ENCODE peak calls at places on chromosome 18, in six cellular contexts. One of them, this sample, is unnamed.
A peak's percentile ranks its signal among the peaks of the same experiment; 100 is the strongest.

GRCh38 chr18:28108801-28109200 is 68.1 kb downstream of the CDH2 start:
- DNase-seq in K562: no peak
- DNase-seq in CD4-positive, alpha-beta memory T cell: no peak
- DNase-seq in right cardiac atrium: no peak
- DNase-seq in endodermal cell: no peak
- DNase-seq in body of pancreas: no peak
- DNase-seq in this sample: no peak

GRCh38 chr18:62781893-62782292 is 66.6 kb downstream of the PHLPP1 start:
- DNase-seq in K562: no peak
- DNase-seq in CD4-positive, alpha-beta memory T cell: no peak
- DNase-seq in body of pancreas: no peak
- DNase-seq in right cardiac atrium: no peak
- DNase-seq in endodermal cell: no peak
- DNase-seq in this sample: no peak

GRCh38 chr18:69705987-69706386 is 241.7 kb downstream of the CD226 start:
- DNase-seq in CD4-positive, alpha-beta memory T cell: no peak
- DNase-seq in K562: no peak
- DNase-seq in right cardiac atrium: no peak
- DNase-seq in endodermal cell: peak; percentile 70
- DNase-seq in body of pancreas: no peak
- DNase-seq in this sample: no peak

GRCh38 chr18:58136865-58137264 is 92.8 kb downstream of the NEDD4L start:
- DNase-seq in CD4-positive, alpha-beta memory T cell: no peak
- DNase-seq in right cardiac atrium: no peak
- DNase-seq in endodermal cell: no peak
- DNase-seq in body of pancreas: no peak
- DNase-seq in K562: no peak
- DNase-seq in this sample: no peak

GRCh38 chr18:26471027-26471426 is 77.3 kb downstream of the KCTD1 start:
- DNase-seq in body of pancreas: no peak
- DNase-seq in right cardiac atrium: no peak
- DNase-seq in K562: no peak
- DNase-seq in CD4-positive, alpha-beta memory T cell: no peak
- DNase-seq in endodermal cell: no peak
- DNase-seq in this sample: no peak

GRCh38 chr18:79615091-79615490 is 64.5 kb upstream of the CTDP1 start:
- DNase-seq in right cardiac atrium: no peak
- DNase-seq in endodermal cell: no peak
- DNase-seq in CD4-positive, alpha-beta memory T cell: no peak
- DNase-seq in body of pancreas: no peak
- DNase-seq in K562: no peak
- DNase-seq in this sample: no peak

GRCh38 chr18:58162127-58162526 is 118.1 kb downstream of the NEDD4L start:
- DNase-seq in K562: no peak
- DNase-seq in CD4-positive, alpha-beta memory T cell: no peak
- DNase-seq in body of pancreas: no peak
- DNase-seq in right cardiac atrium: no peak
- DNase-seq in endodermal cell: no peak
- DNase-seq in this sample: no peak

GRCh38 chr18:24995056-24995455 is 356.9 kb downstream of the ZNF521 start:
- DNase-seq in body of pancreas: no peak
- DNase-seq in K562: no peak
- DNase-seq in right cardiac atrium: no peak
- DNase-seq in endodermal cell: no peak
- DNase-seq in CD4-positive, alpha-beta memory T cell: no peak
- DNase-seq in this sample: no peak

GRCh38 chr18:52936931-52937330 is 596.9 kb downstream of the DCC start:
- DNase-seq in CD4-positive, alpha-beta memory T cell: no peak
- DNase-seq in right cardiac atrium: no peak
- DNase-seq in body of pancreas: no peak
- DNase-seq in K562: no peak
- DNase-seq in endodermal cell: no peak
- DNase-seq in this sample: no peak

GRCh38 chr18:58997811-58998337 is 133.2 kb downstream of the ZNF532 start:
- DNase-seq in right cardiac atrium: peak; percentile 50
- DNase-seq in K562: no peak
- DNase-seq in body of pancreas: no peak
- DNase-seq in endodermal cell: no peak
- DNase-seq in CD4-positive, alpha-beta memory T cell: no peak
- DNase-seq in this sample: no peak

GRCh38 chr18:60987963-60988362 is 345.3 kb upstream of the CDH20 start:
- DNase-seq in CD4-positive, alpha-beta memory T cell: no peak
- DNase-seq in body of pancreas: no peak
- DNase-seq in endodermal cell: no peak
- DNase-seq in K562: no peak
- DNase-seq in right cardiac atrium: no peak
- DNase-seq in this sample: no peak

GRCh38 chr18:27780061-27780740 is 396.7 kb downstream of the CDH2 start:
- DNase-seq in body of pancreas: no peak
- DNase-seq in K562: no peak
- DNase-seq in right cardiac atrium: no peak
- DNase-seq in endodermal cell: no peak
- DNase-seq in CD4-positive, alpha-beta memory T cell: no peak
- DNase-seq in this sample: no peak

GRCh38 chr18:23283933-23284430 is 148.7 kb downstream of the CABLES1 start:
- DNase-seq in K562: no peak
- DNase-seq in right cardiac atrium: no peak
- DNase-seq in body of pancreas: no peak
- DNase-seq in CD4-positive, alpha-beta memory T cell: no peak
- DNase-seq in endodermal cell: peak; percentile 89
- DNase-seq in this sample: no peak

GRCh38 chr18:70386582-70386981 is 97.7 kb downstream of the SOCS6 start:
- DNase-seq in K562: no peak
- DNase-seq in endodermal cell: no peak
- DNase-seq in right cardiac atrium: no peak
- DNase-seq in body of pancreas: no peak
- DNase-seq in CD4-positive, alpha-beta memory T cell: no peak
- DNase-seq in this sample: no peak

GRCh38 chr18:61869631-61870030 is 23.2 kb downstream of the RNF152 start:
- DNase-seq in CD4-positive, alpha-beta memory T cell: no peak
- DNase-seq in K562: no peak
- DNase-seq in body of pancreas: no peak
- DNase-seq in right cardiac atrium: no peak
- DNase-seq in endodermal cell: no peak
- DNase-seq in this sample: no peak

GRCh38 chr18:48580782-48581181 is 42.0 kb downstream of the CTIF start:
- DNase-seq in CD4-positive, alpha-beta memory T cell: no peak
- DNase-seq in right cardiac atrium: peak; percentile 53
- DNase-seq in endodermal cell: peak; percentile 89
- DNase-seq in K562: no peak
- DNase-seq in body of pancreas: no peak
- DNase-seq in this sample: no peak

GRCh38 chr18:22346968-22347611 is 70.6 kb downstream of the CTAGE1 start:
- DNase-seq in right cardiac atrium: peak; percentile 91
- DNase-seq in K562: peak; percentile 32
- DNase-seq in body of pancreas: peak; percentile 74
- DNase-seq in CD4-positive, alpha-beta memory T cell: no peak
- DNase-seq in endodermal cell: peak; percentile 90
- DNase-seq in this sample: peak; percentile 88

DNA sequence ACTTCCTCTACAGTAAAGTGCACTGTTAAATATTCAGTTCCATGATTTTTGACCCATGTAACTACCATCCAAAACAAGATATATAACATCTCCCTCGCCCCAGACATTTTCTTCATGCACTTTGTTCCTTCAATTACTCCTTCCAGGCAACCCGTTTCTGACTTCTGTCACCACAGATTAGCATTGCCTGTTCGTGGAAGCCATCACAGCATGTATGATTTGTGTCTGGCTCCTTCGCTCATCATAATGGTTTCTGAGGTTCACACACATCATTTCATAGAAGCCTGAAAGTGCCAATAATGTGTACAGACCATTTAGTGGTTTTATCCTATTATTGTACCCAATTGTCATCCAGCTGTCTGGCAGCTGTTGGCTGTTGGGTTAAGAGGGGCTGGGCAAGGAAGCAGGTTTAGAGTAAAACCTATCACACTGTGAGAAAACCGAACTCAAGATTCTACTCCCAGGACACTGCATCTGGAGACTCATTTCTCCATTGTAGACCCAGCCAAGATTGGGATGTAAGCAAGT is 16.1 kb downstream of the ARHGAP28 start:
- DNase-seq in body of pancreas: no peak
- DNase-seq in CD4-positive, alpha-beta memory T cell: no peak
- DNase-seq in right cardiac atrium: no peak
- DNase-seq in K562: no peak
- DNase-seq in endodermal cell: no peak
- DNase-seq in this sample: no peak
- H3K4me1 ChIP-seq in body of pancreas: peaks cover 8% of the 10 kb centered on the region
- H3K4me1 ChIP-seq in CD4-positive, alpha-beta memory T cell: no peaks in the 10 kb centered on the region
- H3K4me1 ChIP-seq in right cardiac atrium: peaks cover 2% of the 10 kb centered on the region
- H3K4me1 ChIP-seq in K562: peaks cover 8% of the 10 kb centered on the region
- H3K4me1 ChIP-seq in endodermal cell: peaks cover 7% of the 10 kb centered on the region
- H3K4me1 ChIP-seq in this sample: peaks cover 20% of the 10 kb centered on the region

GRCh38 chr18:51151568-51152511 is 45.6 kb downstream of the MEX3C start:
- DNase-seq in CD4-positive, alpha-beta memory T cell: peak; percentile 82
- DNase-seq in body of pancreas: no peak
- DNase-seq in endodermal cell: no peak
- DNase-seq in right cardiac atrium: no peak
- DNase-seq in K562: no peak
- DNase-seq in this sample: no peak
- H3K4me3 ChIP-seq in CD4-positive, alpha-beta memory T cell: peak overlapping the region; percentile 54
- H3K4me3 ChIP-seq in body of pancreas: no peak overlapping the region
- H3K4me3 ChIP-seq in endodermal cell: no peak overlapping the region
- H3K4me3 ChIP-seq in right cardiac atrium: no peak overlapping the region
- H3K4me3 ChIP-seq in K562: no peak overlapping the region
- H3K4me3 ChIP-seq in this sample: no peak overlapping the region

GRCh38 chr18:12315911-12316310 is 7.9 kb downstream of the TUBB6 start:
- DNase-seq in right cardiac atrium: peak; percentile 83
- DNase-seq in K562: no peak
- DNase-seq in CD4-positive, alpha-beta memory T cell: no peak
- DNase-seq in endodermal cell: peak; percentile 24
- DNase-seq in body of pancreas: peak; percentile 55
- DNase-seq in this sample: no peak

GRCh38 chr18:12321331-12321730 is 13.3 kb downstream of the TUBB6 start:
- DNase-seq in body of pancreas: no peak
- DNase-seq in endodermal cell: no peak
- DNase-seq in right cardiac atrium: no peak
- DNase-seq in K562: no peak
- DNase-seq in CD4-positive, alpha-beta memory T cell: no peak
- DNase-seq in this sample: no peak

GRCh38 chr18:12318334-12318697 is 10.3 kb downstream of the TUBB6 start:
- DNase-seq in body of pancreas: no peak
- DNase-seq in CD4-positive, alpha-beta memory T cell: no peak
- DNase-seq in right cardiac atrium: no peak
- DNase-seq in K562: no peak
- DNase-seq in endodermal cell: peak; percentile 50
- DNase-seq in this sample: no peak

GRCh38 chr18:12317664-12318333 is 9.8 kb downstream of the TUBB6 start:
- DNase-seq in CD4-positive, alpha-beta memory T cell: no peak
- DNase-seq in body of pancreas: no peak
- DNase-seq in right cardiac atrium: no peak
- DNase-seq in K562: no peak
- DNase-seq in endodermal cell: peak; percentile 33
- DNase-seq in this sample: no peak

DNA sequence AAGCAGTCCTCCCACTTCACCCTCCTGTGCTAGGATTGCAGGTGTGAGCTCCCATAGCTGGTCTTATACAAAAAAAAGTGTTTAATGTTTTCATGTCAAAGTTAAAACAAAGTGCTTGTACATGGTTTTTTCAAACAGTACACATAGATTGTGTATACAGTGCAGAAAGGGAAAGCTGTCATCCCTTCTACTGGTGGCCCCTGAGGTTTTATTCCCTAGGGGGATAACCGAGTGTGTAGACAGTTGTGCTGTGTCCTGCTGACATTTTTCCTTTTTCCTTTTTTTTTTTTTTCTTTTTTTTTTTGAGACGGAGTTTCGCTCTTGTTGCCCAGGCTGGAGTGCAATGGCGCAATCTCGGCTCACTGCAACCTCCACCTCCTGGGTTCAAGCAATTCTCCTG is 10.8 kb downstream of the TUBB6 start:
- DNase-seq in CD4-positive, alpha-beta memory T cell: no peak
- DNase-seq in K562: no peak
- DNase-seq in body of pancreas: no peak
- DNase-seq in right cardiac atrium: no peak
- DNase-seq in endodermal cell: no peak
- DNase-seq in this sample: no peak
- H3K4me1 ChIP-seq in CD4-positive, alpha-beta memory T cell: no peaks in the 10 kb centered on the region
- H3K4me1 ChIP-seq in K562: peaks cover 9% of the 10 kb centered on the region
- H3K4me1 ChIP-seq in body of pancreas: peaks cover 32% of the 10 kb centered on the region
- H3K4me1 ChIP-seq in right cardiac atrium: peaks cover 10% of the 10 kb centered on the region
- H3K4me1 ChIP-seq in endodermal cell: no peaks in the 10 kb centered on the region
- H3K4me1 ChIP-seq in this sample: peaks cover 8% of the 10 kb centered on the region

GRCh38 chr18:76621184-76621583 is 126.1 kb upstream of the ZNF516 start:
- DNase-seq in right cardiac atrium: no peak
- DNase-seq in K562: no peak
- DNase-seq in body of pancreas: no peak
- DNase-seq in CD4-positive, alpha-beta memory T cell: no peak
- DNase-seq in endodermal cell: no peak
- DNase-seq in this sample: no peak

GRCh38 chr18:76618721-76619120 is 123.7 kb upstream of the ZNF516 start:
- DNase-seq in K562: no peak
- DNase-seq in right cardiac atrium: no peak
- DNase-seq in endodermal cell: no peak
- DNase-seq in body of pancreas: no peak
- DNase-seq in CD4-positive, alpha-beta memory T cell: no peak
- DNase-seq in this sample: peak; percentile 90

GRCh38 chr18:76621782-76622495 is 126.9 kb upstream of the ZNF516 start:
- DNase-seq in body of pancreas: no peak
- DNase-seq in CD4-positive, alpha-beta memory T cell: no peak
- DNase-seq in right cardiac atrium: no peak
- DNase-seq in K562: no peak
- DNase-seq in endodermal cell: no peak
- DNase-seq in this sample: no peak

GRCh38 chr18:76620326-76620813 is 125.3 kb upstream of the ZNF516 start:
- DNase-seq in K562: peak; percentile 20
- DNase-seq in right cardiac atrium: peak; percentile 70
- DNase-seq in body of pancreas: peak; percentile 66
- DNase-seq in endodermal cell: peak; percentile 95
- DNase-seq in CD4-positive, alpha-beta memory T cell: no peak
- DNase-seq in this sample: peak; percentile 91

DNA sequence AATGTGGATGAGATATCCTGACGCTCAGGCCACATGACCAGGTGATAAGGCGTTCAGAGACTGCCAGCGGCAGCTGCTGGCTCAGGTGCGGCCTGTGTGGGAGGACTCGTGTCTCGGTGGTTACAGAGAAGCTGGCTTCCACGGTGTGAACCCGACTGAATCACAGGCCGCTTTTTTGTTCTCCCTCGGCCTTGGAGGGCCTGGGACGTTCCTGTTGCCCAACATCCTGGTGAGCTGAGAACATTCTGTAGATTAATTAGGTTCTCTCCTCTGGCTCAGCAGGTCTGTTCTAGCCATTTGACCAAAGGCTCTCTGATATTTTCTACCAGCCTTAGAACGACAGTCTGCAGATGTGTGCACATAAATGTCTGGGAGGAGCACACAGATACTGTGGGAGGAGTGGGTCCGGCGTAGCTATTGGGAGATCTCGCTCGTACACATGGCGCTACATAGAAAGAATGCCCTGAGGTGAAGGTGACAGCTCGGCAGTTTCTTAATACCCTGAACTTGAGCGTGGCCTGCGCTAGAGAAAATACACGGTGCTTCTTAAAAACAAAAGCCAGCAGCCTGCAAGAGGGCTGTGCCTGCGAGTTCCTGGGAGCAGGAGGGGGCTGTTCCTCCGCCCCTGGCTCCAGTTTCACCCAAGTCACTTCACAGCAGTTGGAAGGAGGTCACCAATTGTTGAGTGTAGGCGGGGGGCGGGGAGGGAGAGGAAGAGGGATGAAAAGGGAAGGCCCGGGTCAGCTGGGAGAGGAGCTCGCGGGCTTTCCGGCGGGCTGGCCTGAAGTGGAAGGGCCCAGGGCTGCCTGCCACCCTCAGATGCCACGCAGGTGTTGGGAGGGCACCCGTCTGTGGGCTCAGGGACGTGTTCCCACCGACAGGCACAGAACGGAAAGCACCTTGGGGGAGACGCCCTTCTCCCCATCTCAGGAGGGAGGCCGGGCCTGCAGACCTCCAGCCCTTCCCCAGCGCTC is 124.6 kb upstream of the ZNF516 start:
- DNase-seq in right cardiac atrium: peak; percentile 61
- DNase-seq in CD4-positive, alpha-beta memory T cell: no peak
- DNase-seq in body of pancreas: peak; percentile 82
- DNase-seq in K562: peak; percentile 4
- DNase-seq in endodermal cell: peak; percentile 92
- DNase-seq in this sample: peak; percentile 95
- H3K4me3 ChIP-seq in right cardiac atrium: peak overlapping the region; percentile 22
- H3K4me3 ChIP-seq in CD4-positive, alpha-beta memory T cell: no peak overlapping the region
- H3K4me3 ChIP-seq in body of pancreas: no peak overlapping the region
- H3K4me3 ChIP-seq in K562: no peak overlapping the region
- H3K4me3 ChIP-seq in endodermal cell: no peak overlapping the region
- H3K4me3 ChIP-seq in this sample: peak overlapping the region; percentile 40